ENCODE peak calls at places on chromosome 22, in ten cellular contexts. U is AG09309, V is NCI-H2029, R is T follicular helper cell, A is left colon, J is midbrain, G is endothelial cell, E is Daoy, K is GM18507, T is AG08396. P is an unnamed sample.

GRCh38 chr22:39242809-39243442 is 1.9 kb downstream of the PDGFB start:
- DNase-seq in U (no peak), V (peak), R (peak), A (no peak), J (no peak), G (no peak), E (no peak), K (no peak), T (no peak), P (no peak)

GRCh38 chr22:41240377-41241132 is at the start of gene CHADL:
- DNase-seq in U (no peak), V (no peak), R (no peak), A (no peak), J (peak), G (no peak), E (no peak), K (no peak), T (no peak), P (no peak)

GRCh38 chr22:43835736-43836135 is 23.6 kb upstream of the EFCAB6 start:
- DNase-seq in U (no peak), V (no peak), R (no peak), A (no peak), J (no peak), G (no peak), E (no peak), K (no peak), T (no peak), P (no peak)

GRCh38 chr22:20530368-20531153 is 23.2 kb downstream of the MED15 start:
- DNase-seq in U (no peak), V (no peak), R (no peak), A (peak), J (no peak), G (no peak), E (peak), K (no peak), T (peak), P (peak)

GRCh38 chr22:32389685-32390084 is 22.4 kb downstream of the RTCB start:
- DNase-seq in U (no peak), V (no peak), R (no peak), A (no peak), J (no peak), G (peak), E (no peak), K (no peak), T (no peak), P (peak)

GRCh38 chr22:23837911-23838685 is 708 bp downstream of the DERL3 start:
- DNase-seq in U (no peak), V (no peak), R (no peak), A (no peak), J (no peak), G (no peak), E (no peak), K (no peak), T (no peak), P (no peak)

GRCh38 chr22:32331918-32332725 is 25.5 kb upstream of the RFPL3 start:
- DNase-seq in U (no peak), V (no peak), R (no peak), A (no peak), J (no peak), G (no peak), E (no peak), K (no peak), T (no peak), P (no peak)

GRCh38 chr22:23079814-23080521 is 9.6 kb downstream of the GNAZ start:
- DNase-seq in U (no peak), V (no peak), R (no peak), A (no peak), J (no peak), G (no peak), E (no peak), K (no peak), T (no peak), P (no peak)

GRCh38 chr22:49492308-49492707 is 335.4 kb downstream of the BRD1 start:
- DNase-seq in U (no peak), V (no peak), R (no peak), A (no peak), J (no peak), G (no peak), E (no peak), K (no peak), T (no peak), P (no peak)

GRCh38 chr22:50601669-50602337 is 1.2 kb downstream of the MAPK8IP2 start:
- DNase-seq in U (no peak), V (no peak), R (no peak), A (no peak), J (no peak), G (no peak), E (no peak), K (no peak), T (peak), P (no peak)

GRCh38 chr22:27576815-27577564 is 224.6 kb downstream of the MN1 start:
- DNase-seq in U (no peak), V (no peak), R (no peak), A (no peak), J (no peak), G (peak), E (no peak), K (no peak), T (no peak), P (no peak)

GRCh38 chr22:23233746-23234408 is 53.6 kb downstream of the BCR start:
- DNase-seq in U (no peak), V (no peak), R (no peak), A (no peak), J (no peak), G (no peak), E (peak), K (no peak), T (no peak), P (peak)

GRCh38 chr22:35443338-35443737 is 43.4 kb downstream of the MCM5 start:
- DNase-seq in U (no peak), V (no peak), R (no peak), A (no peak), J (no peak), G (no peak), E (no peak), K (no peak), T (no peak), P (no peak)

GRCh38 chr22:23269441-23270211 is 89.3 kb downstream of the BCR start:
- DNase-seq in U (no peak), V (no peak), R (no peak), A (no peak), J (no peak), G (no peak), E (no peak), K (no peak), T (no peak), P (no peak)

GRCh38 chr22:50694099-50694498 is 21.5 kb downstream of the SHANK3 start:
- DNase-seq in U (no peak), V (no peak), R (no peak), A (no peak), J (no peak), G (no peak), E (no peak), K (no peak), T (no peak), P (no peak)

GRCh38 chr22:27621671-27622070 is 179.9 kb downstream of the MN1 start:
- DNase-seq in U (no peak), V (no peak), R (no peak), A (no peak), J (no peak), G (no peak), E (no peak), K (no peak), T (no peak), P (no peak)

GRCh38 chr22:23128269-23129108 is 13.3 kb downstream of the RSPH14 start:
- DNase-seq in U (peak), V (no peak), R (peak), A (peak), J (peak), G (peak), E (peak), K (peak), T (peak), P (peak)

GRCh38 chr22:17779286-17780115 is 5.2 kb upstream of the BID start:
- DNase-seq in U (no peak), V (no peak), R (no peak), A (no peak), J (no peak), G (no peak), E (no peak), K (peak), T (no peak), P (no peak)

GRCh38 chr22:45995405-45996101 is 18.6 kb upstream of the WNT7B start:
- DNase-seq in U (no peak), V (no peak), R (no peak), A (no peak), J (no peak), G (no peak), E (no peak), K (no peak), T (no peak), P (no peak)

GRCh38 chr22:31442768-31443489 is 43.5 kb downstream of the DRG1 start:
- DNase-seq in U (no peak), V (no peak), R (no peak), A (no peak), J (no peak), G (no peak), E (no peak), K (no peak), T (no peak), P (no peak)

GRCh38 chr22:20904008-20904979 is 12.9 kb upstream of the CRKL start:
- DNase-seq in U (peak), V (no peak), R (no peak), A (no peak), J (no peak), G (no peak), E (peak), K (no peak), T (peak), P (peak)

GRCh38 chr22:50518628-50519027 is 6.8 kb downstream of the SCO2 start:
- DNase-seq in U (no peak), V (no peak), R (no peak), A (no peak), J (no peak), G (no peak), E (no peak), K (no peak), T (no peak), P (no peak)

GRCh38 chr22:50267591-50268390 is 2.4 kb downstream of the MAPK11 start:
- DNase-seq in U (no peak), V (no peak), R (peak), A (peak), J (peak), G (peak), E (peak), K (no peak), T (peak), P (peak)

GRCh38 chr22:20414450-20414849 is 20.5 kb downstream of the ZNF74 start:
- DNase-seq in U (no peak), V (no peak), R (no peak), A (no peak), J (no peak), G (no peak), E (no peak), K (no peak), T (no peak), P (no peak)

GRCh38 chr22:39349967-39350802 is at the start of gene SYNGR1:
- DNase-seq in U (no peak), V (no peak), R (no peak), A (peak), J (no peak), G (peak), E (no peak), K (no peak), T (peak), P (no peak)

GRCh38 chr22:49398646-49399045 is 429.0 kb downstream of the BRD1 start:
- DNase-seq in U (no peak), V (no peak), R (no peak), A (no peak), J (no peak), G (no peak), E (no peak), K (no peak), T (no peak), P (no peak)

GRCh38 chr22:17807571-17808410 is 33.5 kb upstream of the BID start:
- DNase-seq in U (no peak), V (no peak), R (no peak), A (no peak), J (no peak), G (no peak), E (no peak), K (no peak), T (peak), P (no peak)

GRCh38 chr22:23359583-23360123 is 179.3 kb downstream of the BCR start:
- DNase-seq in U (no peak), V (no peak), R (no peak), A (no peak), J (no peak), G (no peak), E (no peak), K (no peak), T (no peak), P (no peak)

GRCh38 chr22:42768385-42769035 is 47.8 kb upstream of the A4GALT start:
- DNase-seq in U (no peak), V (no peak), R (no peak), A (no peak), J (no peak), G (no peak), E (no peak), K (no peak), T (no peak), P (no peak)

GRCh38 chr22:17706451-17706900 is 67.8 kb downstream of the BID start:
- DNase-seq in U (peak), V (peak), R (no peak), A (peak), J (peak), G (peak), E (peak), K (peak), T (peak), P (peak)